ENCODE peak calls at places on chromosome 6, in eight cellular contexts. H is fibroblast of the conjunctiva; J is hepatocyte; V is ovary; T is HEK293T; I is HepG2; O is BE2C; Z is stimulated activated CD4-positive, alpha-beta T cell treated with anti-CD3 and anti-CD28 coated beads, Interleukin-2, amount 100 ng/mL, for 24 hours. U is an unnamed sample.

GRCh38 chr6:167275001-167275400 is 16.1 kb upstream of the UNC93A start:
- DNase-seq in V (no peak), J (no peak), O (no peak), I (no peak), T (no peak), H (no peak), Z (no peak), U (no peak)

GRCh38 chr6:170072246-170072645 is 218.6 kb downstream of the DLL1 start:
- DNase-seq in O (no peak), J (no peak), Z (no peak), T (no peak), I (no peak), V (no peak), H (no peak), U (no peak)

GRCh38 chr6:34425132-34425497 is 754 bp downstream of the RPS10 start:
- DNase-seq in O (no peak), V (no peak), T (no peak), J (no peak), H (no peak), Z (no peak), I (no peak), U (no peak)

GRCh38 chr6:21922086-21922485 is 328.5 kb downstream of the SOX4 start:
- DNase-seq in J (peak; percentile 25), V (no peak), O (no peak), I (no peak), Z (no peak), H (no peak), T (no peak), U (no peak)

GRCh38 chr6:11535801-11536230 is 1.7 kb upstream of the TMEM170B start:
- DNase-seq in I (peak; percentile 39), Z (no peak), T (no peak), V (peak; percentile 31), H (no peak), J (peak; percentile 55), O (no peak), U (no peak)

GRCh38 chr6:130838250-130838649 is 11.0 kb downstream of the SMLR1 start:
- DNase-seq in Z (no peak), O (no peak), H (no peak), I (no peak), T (no peak), J (no peak), V (no peak), U (no peak)

GRCh38 chr6:30810813-30811329 is 66.5 kb upstream of the IER3 start:
- DNase-seq in I (no peak), O (no peak), Z (peak; percentile 83), J (peak; percentile 51), H (no peak), T (no peak), V (no peak), U (peak; percentile 57)

GRCh38 chr6:56491606-56492328 is 150.9 kb downstream of the DST start:
- DNase-seq in V (peak; percentile 30), T (no peak), J (no peak), O (peak; percentile 54), H (peak; percentile 30), Z (no peak), I (no peak), U (no peak)

GRCh38 chr6:25050356-25050755 is 114.6 kb upstream of the RIPOR2 start:
- DNase-seq in Z (peak; percentile 45), V (no peak), J (peak; percentile 49), I (no peak), T (no peak), O (no peak), H (peak; percentile 34), U (peak; percentile 49)

GRCh38 chr6:113018351-113019151 is 671.4 kb downstream of the RFPL4B start:
- DNase-seq in I (no peak), V (no peak), T (no peak), J (peak; percentile 17), H (peak; percentile 14), Z (no peak), O (no peak), U (no peak)

GRCh38 chr6:15400572-15401004 is 154.7 kb downstream of the JARID2 start:
- DNase-seq in O (peak; percentile 84), J (peak; percentile 41), T (peak; percentile 63), V (peak; percentile 58), I (no peak), H (no peak), Z (peak; percentile 32), U (no peak)

GRCh38 chr6:144377586-144377985 is 92.5 kb downstream of the UTRN start:
- DNase-seq in J (no peak), T (no peak), H (peak; percentile 51), O (no peak), I (no peak), V (no peak), Z (no peak), U (no peak)

GRCh38 chr6:134678436-134678889 is 271.4 kb downstream of the ALDH8A1 start:
- DNase-seq in J (peak; percentile 55), Z (no peak), I (no peak), V (peak; percentile 63), O (peak; percentile 62), T (no peak), H (no peak), U (no peak)

GRCh38 chr6:157597461-157598312 is 216.7 kb downstream of the ZDHHC14 start:
- DNase-seq in J (peak; percentile 65), Z (peak; percentile 47), T (no peak), I (peak; percentile 56), V (no peak), O (peak; percentile 57), H (no peak), U (peak; percentile 66)

GRCh38 chr6:168045706-168046620 is 33.0 kb downstream of the FRMD1 start:
- DNase-seq in H (no peak), I (no peak), J (no peak), O (no peak), T (no peak), Z (no peak), V (no peak), U (no peak)

GRCh38 chr6:83536034-83536646 is 23.8 kb downstream of the PRSS35 start:
- DNase-seq in T (peak; percentile 48), V (peak; percentile 74), I (peak; percentile 29), J (peak; percentile 68), Z (peak; percentile 66), O (peak; percentile 56), H (peak; percentile 28), U (peak; percentile 39)

GRCh38 chr6:148905901-148906300 is 159.1 kb downstream of the UST start:
- DNase-seq in O (no peak), T (no peak), V (no peak), J (no peak), I (no peak), Z (no peak), H (no peak), U (no peak)

GRCh38 chr6:111989743-111990142 is 64.2 kb upstream of the CCN6 start:
- DNase-seq in T (no peak), J (no peak), V (no peak), O (no peak), I (no peak), H (no peak), Z (no peak), U (no peak)

U was measured in GM13977.